ENCODE peak calls at places on chromosomes 3 and 15, in five cellular contexts. J, R, G, K and C are unnamed samples.

GRCh38 chr15:78616506-78616905 is 4.3 kb downstream of the CHRNA3 start:
- DNase-seq in J (no peak), R (no peak), G (no peak), K (no peak), C (no peak)

GRCh38 chr3:170768334-170768801 is 101.6 kb downstream of the RPL22L1 start:
- DNase-seq in J (no peak), R (no peak), G (peak; percentile 33), K (no peak), C (no peak)

GRCh38 chr3:129583289-129583688 is 23.2 kb downstream of the PLXND1 start:
- DNase-seq in J (no peak), R (no peak), G (no peak), K (no peak), C (peak; percentile 8)

GRCh38 chr15:71974211-71974610 is 143.7 kb downstream of the MYO9A start:
- DNase-seq in J (no peak), R (no peak), G (no peak), K (no peak), C (no peak)

GRCh38 chr3:83496459-83496858 is 1462.3 kb upstream of the CADM2 start:
- DNase-seq in J (no peak), R (no peak), G (no peak), K (no peak), C (no peak)

GRCh38 chr3:186181901-186182300 is 73.0 kb upstream of the ETV5 start:
- DNase-seq in J (no peak), R (no peak), G (no peak), K (no peak), C (no peak)

GRCh38 chr3:184377882-184378445 is at the start of gene THPO:
- DNase-seq in J (no peak), R (no peak), G (no peak), K (no peak), C (no peak)

GRCh38 chr3:75983609-75984290 is 198.4 kb upstream of the ZNF717 start:
- DNase-seq in J (no peak), R (no peak), G (no peak), K (no peak), C (no peak)

GRCh38 chr3:44983413-44984040 is 7.5 kb downstream of the EXOSC7 start:
- DNase-seq in J (no peak), R (no peak), G (no peak), K (no peak), C (no peak)

GRCh38 chr3:34955684-34956083 is 683.6 kb upstream of the ARPP21 start:
- DNase-seq in J (no peak), R (no peak), G (no peak), K (no peak), C (no peak)

GRCh38 chr3:143653493-143653892 is 194.8 kb downstream of the SLC9A9 start:
- DNase-seq in J (no peak), R (no peak), G (no peak), K (no peak), C (no peak)

GRCh38 chr3:161284989-161285388 is 63.9 kb downstream of the NMD3 start:
- DNase-seq in J (no peak), R (no peak), G (no peak), K (no peak), C (no peak)

GRCh38 chr3:114527036-114527644 is 233.3 kb downstream of the TIGIT start:
- DNase-seq in J (no peak), R (peak; percentile 25), G (no peak), K (no peak), C (no peak)

GRCh38 chr3:139530717-139531116 is 8.8 kb downstream of the RBP1 start:
- DNase-seq in J (no peak), R (no peak), G (no peak), K (no peak), C (no peak)

GRCh38 chr3:182241777-182242556 is 530.2 kb downstream of the SOX2 start:
- DNase-seq in J (no peak), R (no peak), G (peak; percentile 40), K (no peak), C (no peak)

GRCh38 chr3:126961791-126962461 is 21.0 kb upstream of the PLXNA1 start:
- DNase-seq in J (no peak), R (no peak), G (no peak), K (no peak), C (no peak)

GRCh38 chr15:66835558-66835878 is 133.5 kb downstream of the SMAD6 start:
- DNase-seq in J (no peak), R (no peak), G (no peak), K (no peak), C (no peak)

GRCh38 chr15:42123546-42123945 is 29.2 kb upstream of the PLA2G4D start:
- DNase-seq in J (no peak), R (no peak), G (no peak), K (no peak), C (no peak)

GRCh38 chr3:143124683-143125520 is 5.3 kb downstream of the CHST2 start:
- DNase-seq in J (no peak), R (no peak), G (no peak), K (no peak), C (no peak)

GRCh38 chr3:81580399-81580798 is 181.0 kb downstream of the GBE1 start:
- DNase-seq in J (no peak), R (no peak), G (no peak), K (no peak), C (no peak)

GRCh38 chr3:19147905-19148767 is at the start of gene KCNH8:
- DNase-seq in J (peak; percentile 29), R (peak; percentile 25), G (no peak), K (no peak), C (no peak)

GRCh38 chr3:184637705-184638104 is 74.2 kb downstream of the MAGEF1 start:
- DNase-seq in J (no peak), R (no peak), G (no peak), K (no peak), C (no peak)

GRCh38 chr3:156211583-156211982 is 91.2 kb downstream of the KCNAB1 start:
- DNase-seq in J (no peak), R (no peak), G (no peak), K (no peak), C (no peak)

GRCh38 chr15:90091156-90091931 is 10.9 kb downstream of the IDH2 start:
- DNase-seq in J (no peak), R (no peak), G (no peak), K (no peak), C (no peak)

GRCh38 chr3:122784436-122784835 is 9.2 kb downstream of the HSPBAP1 start:
- DNase-seq in J (no peak), R (no peak), G (no peak), K (no peak), C (no peak)

GRCh38 chr3:181613191-181613590 is 98.5 kb upstream of the SOX2 start:
- DNase-seq in J (no peak), R (no peak), G (no peak), K (no peak), C (no peak)

GRCh38 chr15:80931191-80931590 is 58.4 kb downstream of the MESD start:
- DNase-seq in J (no peak), R (no peak), G (no peak), K (no peak), C (no peak)

GRCh38 chr15:80568876-80569605 is 126.1 kb upstream of the ABHD17C start:
- DNase-seq in J (no peak), R (no peak), G (no peak), K (no peak), C (no peak)

GRCh38 chr3:10526366-10526765 is 21.0 kb upstream of the ATP2B2 start:
- DNase-seq in J (no peak), R (no peak), G (no peak), K (no peak), C (no peak)

GRCh38 chr3:50068134-50068533 is 20.6 kb upstream of the RBM5 start:
- DNase-seq in J (no peak), R (no peak), G (no peak), K (no peak), C (no peak)

DNA sequence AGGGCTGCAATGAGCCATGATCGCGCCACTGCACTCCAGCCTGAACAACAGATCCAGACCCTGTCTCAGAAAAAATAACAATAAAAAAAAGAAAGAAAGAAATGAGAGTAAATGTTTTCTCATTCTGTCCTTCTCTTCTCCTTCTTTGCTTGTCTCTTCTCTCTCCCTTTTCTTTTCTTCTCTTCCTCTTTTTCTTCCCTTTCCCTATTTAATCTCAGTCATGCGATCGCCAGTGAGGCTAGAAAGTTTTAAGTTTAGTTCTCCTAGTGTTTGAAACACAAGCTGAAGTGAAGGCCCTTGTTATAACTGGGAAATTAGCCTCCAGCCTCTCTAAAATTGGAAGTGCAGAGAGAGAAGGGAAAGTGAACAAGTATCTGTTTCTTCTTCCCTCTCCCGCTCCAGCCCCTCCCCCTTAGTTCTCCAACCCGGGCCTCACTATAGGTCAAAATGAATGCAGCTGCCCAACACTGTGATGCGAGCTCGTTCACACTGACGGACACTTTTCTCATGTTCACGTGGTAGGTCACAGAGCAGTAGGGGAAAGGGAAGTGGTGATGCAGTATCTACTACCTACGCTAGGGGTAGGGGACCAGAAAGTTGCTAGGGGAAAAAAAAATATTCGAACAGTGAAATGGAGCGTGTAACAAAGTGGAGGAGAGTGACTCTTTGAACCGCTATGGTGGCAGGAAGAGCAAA is 23.4 kb upstream of the TSC22D2 start:
- DNase-seq in J (peak; percentile 47), R (peak; percentile 32), G (no peak), K (no peak), C (peak; percentile 94)
- TF ChIP-seq CTCF in J (no peak), R (peak; percentile 33), G (peak; percentile 20), K (peak; percentile 12), C (peak; percentile 67)

GRCh38 chr3:159635047-159635641 is 353.5 kb upstream of the IL12A start:
- DNase-seq in J (no peak), R (no peak), G (no peak), K (no peak), C (no peak)

GRCh38 chr3:159640220-159640619 is 348.4 kb upstream of the IL12A start:
- DNase-seq in J (no peak), R (no peak), G (no peak), K (no peak), C (no peak)

GRCh38 chr3:159634414-159634813 is 354.2 kb upstream of the IL12A start:
- DNase-seq in J (no peak), R (no peak), G (no peak), K (no peak), C (no peak)

GRCh38 chr3:159632847-159633246 is 355.8 kb upstream of the IL12A start:
- DNase-seq in J (no peak), R (no peak), G (no peak), K (no peak), C (no peak)

DNA sequence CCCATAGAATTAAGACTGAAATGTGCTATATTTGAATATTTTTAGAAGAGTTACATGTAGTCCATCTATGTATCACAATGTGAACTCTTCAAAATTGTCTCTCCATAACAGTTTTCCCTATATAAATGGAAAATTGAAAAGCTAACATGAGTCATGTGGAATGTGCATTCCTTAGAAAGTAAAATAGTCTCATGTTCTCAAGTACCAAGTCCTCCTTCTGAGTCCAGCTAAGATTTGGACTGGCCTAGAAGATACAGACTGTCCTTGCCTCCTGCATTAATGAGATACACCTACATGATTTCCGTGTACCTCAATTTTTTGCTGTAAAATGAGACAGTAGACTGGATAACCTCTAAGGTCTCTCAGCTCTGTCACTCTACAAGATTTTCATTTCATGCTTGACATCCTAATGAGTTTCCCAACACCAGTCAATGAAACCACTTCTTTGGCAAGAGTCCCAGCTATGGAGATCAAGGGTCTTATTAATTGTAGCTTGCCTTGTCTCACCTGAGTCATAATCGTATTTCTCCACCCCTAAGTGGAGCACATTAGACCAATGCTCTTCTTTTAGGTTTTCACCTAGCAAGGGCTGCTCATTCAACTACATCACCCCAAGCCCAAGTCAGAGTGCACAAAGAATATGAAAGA is 350.6 kb upstream of the IL12A start:
- DNase-seq in J (no peak), R (no peak), G (no peak), K (no peak), C (no peak)
- TF ChIP-seq CTCF in J (no peak), R (no peak), G (no peak), K (no peak), C (no peak)

GRCh38 chr3:128523591-128523990 is 30.6 kb upstream of the GATA2 start:
- DNase-seq in J (no peak), R (no peak), G (no peak), K (no peak), C (no peak)
- TF ChIP-seq CTCF in J (no peak), R (no peak), G (no peak), K (no peak), C (no peak)

GRCh38 chr3:111859061-111859973 is at the start of gene PHLDB2:
- DNase-seq in J (peak; percentile 55), R (peak; percentile 92), G (peak; percentile 53), K (no peak), C (no peak)
- TF ChIP-seq CTCF in J (no peak), R (no peak), G (no peak), K (no peak), C (no peak)